ENCODE peak calls at places on chromosomes 1 and 21, in eight cellular contexts. One of them, this sample, is unnamed.

GRCh38 chr1:104156804-104157203 is 407.1 kb downstream of the AMY1C start:
- DNase-seq in pancreas: no peak
- DNase-seq in body of pancreas: no peak
- DNase-seq in cardiac muscle cell: no peak
- DNase-seq in uterus: no peak
- DNase-seq in left ventricle myocardium inferior: no peak
- DNase-seq in prostate gland: no peak
- DNase-seq in aorta: no peak
- DNase-seq in this sample: no peak

GRCh38 chr1:53048960-53049573 is 12.9 kb upstream of the PODN start:
- DNase-seq in pancreas: no peak
- DNase-seq in left ventricle myocardium inferior: no peak
- DNase-seq in aorta: no peak
- DNase-seq in prostate gland: no peak
- DNase-seq in cardiac muscle cell: no peak
- DNase-seq in uterus: no peak
- DNase-seq in body of pancreas: no peak
- DNase-seq in this sample: no peak

GRCh38 chr1:161840363-161840762 is 74.2 kb downstream of the ATF6 start:
- DNase-seq in cardiac muscle cell: no peak
- DNase-seq in prostate gland: no peak
- DNase-seq in body of pancreas: no peak
- DNase-seq in aorta: no peak
- DNase-seq in uterus: no peak
- DNase-seq in left ventricle myocardium inferior: no peak
- DNase-seq in pancreas: no peak
- DNase-seq in this sample: no peak

GRCh38 chr1:172340520-172340919 is 80.0 kb upstream of the C1orf105 start:
- DNase-seq in uterus: no peak
- DNase-seq in aorta: no peak
- DNase-seq in prostate gland: no peak
- DNase-seq in left ventricle myocardium inferior: no peak
- DNase-seq in cardiac muscle cell: no peak
- DNase-seq in pancreas: no peak
- DNase-seq in body of pancreas: no peak
- DNase-seq in this sample: no peak

GRCh38 chr1:231240531-231240882 is 505 bp upstream of the GNPAT start:
- DNase-seq in prostate gland: no peak
- DNase-seq in body of pancreas: no peak
- DNase-seq in pancreas: no peak
- DNase-seq in cardiac muscle cell: no peak
- DNase-seq in left ventricle myocardium inferior: no peak
- DNase-seq in uterus: no peak
- DNase-seq in aorta: no peak
- DNase-seq in this sample: no peak

GRCh38 chr1:12566484-12567287 is 51.3 kb downstream of the DHRS3 start:
- DNase-seq in cardiac muscle cell: no peak
- DNase-seq in aorta: no peak
- DNase-seq in uterus: no peak
- DNase-seq in left ventricle myocardium inferior: no peak
- DNase-seq in pancreas: no peak
- DNase-seq in prostate gland: no peak
- DNase-seq in body of pancreas: no peak
- DNase-seq in this sample: no peak

GRCh38 chr1:47444578-47445465 is 7.0 kb downstream of the FOXD2 start:
- DNase-seq in aorta: peak; percentile 82
- DNase-seq in left ventricle myocardium inferior: no peak
- DNase-seq in pancreas: no peak
- DNase-seq in body of pancreas: peak; percentile 18
- DNase-seq in cardiac muscle cell: peak; percentile 21
- DNase-seq in uterus: no peak
- DNase-seq in prostate gland: no peak
- DNase-seq in this sample: no peak

GRCh38 chr1:187646536-187647128 is 817.9 kb downstream of the PLA2G4A start:
- DNase-seq in prostate gland: no peak
- DNase-seq in cardiac muscle cell: no peak
- DNase-seq in aorta: no peak
- DNase-seq in pancreas: no peak
- DNase-seq in body of pancreas: no peak
- DNase-seq in uterus: no peak
- DNase-seq in left ventricle myocardium inferior: no peak
- DNase-seq in this sample: no peak

GRCh38 chr1:180217021-180217420 is 13.0 kb upstream of the LHX4 start:
- DNase-seq in aorta: no peak
- DNase-seq in left ventricle myocardium inferior: no peak
- DNase-seq in body of pancreas: no peak
- DNase-seq in cardiac muscle cell: no peak
- DNase-seq in prostate gland: no peak
- DNase-seq in pancreas: no peak
- DNase-seq in uterus: no peak
- DNase-seq in this sample: no peak

GRCh38 chr1:91807921-91808620 is 77.9 kb downstream of the TGFBR3 start:
- DNase-seq in aorta: no peak
- DNase-seq in cardiac muscle cell: peak; percentile 41
- DNase-seq in pancreas: no peak
- DNase-seq in body of pancreas: no peak
- DNase-seq in left ventricle myocardium inferior: no peak
- DNase-seq in uterus: no peak
- DNase-seq in prostate gland: no peak
- DNase-seq in this sample: no peak

GRCh38 chr1:186194107-186194756 is 180.8 kb downstream of the TPR start:
- DNase-seq in aorta: no peak
- DNase-seq in cardiac muscle cell: no peak
- DNase-seq in prostate gland: no peak
- DNase-seq in pancreas: no peak
- DNase-seq in body of pancreas: no peak
- DNase-seq in left ventricle myocardium inferior: no peak
- DNase-seq in uterus: no peak
- DNase-seq in this sample: no peak

GRCh38 chr21:31088196-31088751 is 50.0 kb upstream of the KRTAP19-8 start:
- DNase-seq in cardiac muscle cell: no peak
- DNase-seq in prostate gland: no peak
- DNase-seq in body of pancreas: no peak
- DNase-seq in pancreas: no peak
- DNase-seq in left ventricle myocardium inferior: no peak
- DNase-seq in aorta: no peak
- DNase-seq in uterus: no peak
- DNase-seq in this sample: no peak

GRCh38 chr21:34815831-34816700 is 147.3 kb downstream of the CLIC6 start:
- DNase-seq in aorta: no peak
- DNase-seq in uterus: no peak
- DNase-seq in pancreas: no peak
- DNase-seq in left ventricle myocardium inferior: no peak
- DNase-seq in cardiac muscle cell: no peak
- DNase-seq in body of pancreas: no peak
- DNase-seq in prostate gland: no peak
- DNase-seq in this sample: no peak

GRCh38 chr1:228085287-228085926 is 2.9 kb downstream of the ARF1 start:
- DNase-seq in body of pancreas: no peak
- DNase-seq in prostate gland: no peak
- DNase-seq in pancreas: no peak
- DNase-seq in left ventricle myocardium inferior: peak; percentile 21
- DNase-seq in cardiac muscle cell: peak; percentile 90
- DNase-seq in aorta: peak; percentile 49
- DNase-seq in uterus: no peak
- DNase-seq in this sample: no peak

GRCh38 chr1:37035014-37035686 is 835 bp upstream of the GRIK3 start:
- DNase-seq in aorta: no peak
- DNase-seq in body of pancreas: no peak
- DNase-seq in cardiac muscle cell: no peak
- DNase-seq in uterus: no peak
- DNase-seq in pancreas: no peak
- DNase-seq in left ventricle myocardium inferior: no peak
- DNase-seq in prostate gland: no peak
- DNase-seq in this sample: no peak

GRCh38 chr1:37034301-37035013 is at the start of gene GRIK3:
- DNase-seq in left ventricle myocardium inferior: no peak
- DNase-seq in cardiac muscle cell: no peak
- DNase-seq in uterus: no peak
- DNase-seq in prostate gland: no peak
- DNase-seq in pancreas: no peak
- DNase-seq in aorta: no peak
- DNase-seq in body of pancreas: no peak
- DNase-seq in this sample: no peak

GRCh38 chr1:37031871-37032270 is 2.4 kb downstream of the GRIK3 start:
- DNase-seq in left ventricle myocardium inferior: no peak
- DNase-seq in uterus: no peak
- DNase-seq in pancreas: no peak
- DNase-seq in prostate gland: no peak
- DNase-seq in cardiac muscle cell: no peak
- DNase-seq in body of pancreas: no peak
- DNase-seq in aorta: no peak
- DNase-seq in this sample: no peak

GRCh38 chr1:37032660-37033354 is 1.5 kb downstream of the GRIK3 start:
- DNase-seq in cardiac muscle cell: no peak
- DNase-seq in body of pancreas: no peak
- DNase-seq in aorta: no peak
- DNase-seq in prostate gland: no peak
- DNase-seq in uterus: no peak
- DNase-seq in pancreas: no peak
- DNase-seq in left ventricle myocardium inferior: no peak
- DNase-seq in this sample: no peak

DNA sequence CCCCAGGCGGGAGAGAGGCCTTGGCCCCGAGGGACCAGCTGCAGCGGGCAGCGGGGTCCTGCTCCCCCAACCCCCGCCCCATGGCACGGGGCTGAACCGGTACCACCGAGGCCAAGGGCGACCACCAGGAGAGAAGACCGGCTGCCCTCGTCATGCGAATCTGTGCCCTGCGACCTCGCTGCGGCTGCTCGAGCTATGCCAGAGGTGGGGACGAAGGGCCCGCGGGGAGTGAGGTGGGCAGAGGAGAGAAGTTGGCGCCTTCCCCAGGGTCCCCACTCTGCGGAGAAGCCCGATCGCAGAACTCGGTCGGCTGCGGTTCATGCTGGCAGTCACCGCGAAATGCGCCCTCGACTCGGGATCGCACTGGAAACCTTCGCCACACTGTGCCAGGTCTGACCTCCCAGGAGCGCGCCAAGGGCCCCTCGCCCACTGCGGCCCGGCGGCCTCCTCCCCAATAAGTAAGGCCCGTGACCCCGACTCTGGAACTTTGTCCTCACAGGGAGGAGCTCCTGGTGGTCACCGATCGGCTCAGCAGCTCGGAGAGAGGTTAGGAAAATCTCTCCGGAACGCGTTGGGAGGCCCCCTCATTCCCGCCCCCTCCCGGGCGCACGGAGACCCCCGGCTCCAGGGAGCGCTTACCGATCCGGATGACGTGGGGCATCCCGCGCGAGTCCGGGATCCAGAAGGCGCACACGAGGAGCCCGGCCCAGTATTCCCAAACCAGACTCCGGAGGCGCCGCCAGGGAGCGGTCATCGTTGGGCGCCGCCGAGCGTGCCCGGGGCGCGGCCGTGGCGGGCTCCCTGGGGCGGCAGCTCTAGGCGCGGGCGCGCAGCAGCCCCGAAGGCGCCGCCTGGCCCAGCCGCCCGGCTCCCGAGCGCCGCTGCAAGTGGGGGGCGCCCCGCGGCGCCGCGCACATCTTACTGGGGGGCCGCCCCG is 692 bp downstream of the GRIK3 start:
- DNase-seq in pancreas: no peak
- DNase-seq in left ventricle myocardium inferior: no peak
- DNase-seq in uterus: no peak
- DNase-seq in prostate gland: no peak
- DNase-seq in body of pancreas: no peak
- DNase-seq in aorta: no peak
- DNase-seq in cardiac muscle cell: no peak
- DNase-seq in this sample: no peak
- H3K27me3 ChIP-seq in pancreas: no peaks in the 10 kb centered on the region
- H3K27me3 ChIP-seq in left ventricle myocardium inferior: peaks cover 100% of the 10 kb centered on the region
- H3K27me3 ChIP-seq in uterus: no peaks in the 10 kb centered on the region
- H3K27me3 ChIP-seq in prostate gland: peaks cover 58% of the 10 kb centered on the region
- H3K27me3 ChIP-seq in body of pancreas: no peaks in the 10 kb centered on the region
- H3K27me3 ChIP-seq in aorta: no peaks in the 10 kb centered on the region
- H3K27me3 ChIP-seq in cardiac muscle cell: peaks cover 100% of the 10 kb centered on the region
- H3K27me3 ChIP-seq in this sample: peaks cover 37% of the 10 kb centered on the region

GRCh38 chr1:67493148-67493547 is 62.9 kb upstream of the SERBP1 start:
- DNase-seq in uterus: no peak
- DNase-seq in left ventricle myocardium inferior: no peak
- DNase-seq in body of pancreas: no peak
- DNase-seq in aorta: no peak
- DNase-seq in pancreas: no peak
- DNase-seq in prostate gland: no peak
- DNase-seq in cardiac muscle cell: no peak
- DNase-seq in this sample: no peak
- H3K4me1 ChIP-seq in uterus: no peaks in the 10 kb centered on the region
- H3K4me1 ChIP-seq in left ventricle myocardium inferior: no peaks in the 10 kb centered on the region
- H3K4me1 ChIP-seq in body of pancreas: no peaks in the 10 kb centered on the region
- H3K4me1 ChIP-seq in aorta: no peaks in the 10 kb centered on the region
- H3K4me1 ChIP-seq in pancreas: no peaks in the 10 kb centered on the region
- H3K4me1 ChIP-seq in prostate gland: no peaks in the 10 kb centered on the region
- H3K4me1 ChIP-seq in cardiac muscle cell: no peaks in the 10 kb centered on the region
- H3K4me1 ChIP-seq in this sample: no peaks in the 10 kb centered on the region

GRCh38 chr21:45990049-45990711 is 8.6 kb downstream of the COL6A1 start:
- DNase-seq in body of pancreas: peak; percentile 6
- DNase-seq in left ventricle myocardium inferior: no peak
- DNase-seq in aorta: peak; percentile 70
- DNase-seq in pancreas: no peak
- DNase-seq in cardiac muscle cell: no peak
- DNase-seq in prostate gland: no peak
- DNase-seq in uterus: peak; percentile 17
- DNase-seq in this sample: no peak
- H3K4me3 ChIP-seq in body of pancreas: no peak overlapping the region
- H3K4me3 ChIP-seq in left ventricle myocardium inferior: no peak overlapping the region
- H3K4me3 ChIP-seq in aorta: no peak overlapping the region
- H3K4me3 ChIP-seq in pancreas: no peak overlapping the region
- H3K4me3 ChIP-seq in cardiac muscle cell: no peak overlapping the region
- H3K4me3 ChIP-seq in prostate gland: no peak overlapping the region
- H3K4me3 ChIP-seq in uterus: no peak overlapping the region
- H3K4me3 ChIP-seq in this sample: no peak overlapping the region

DNA sequence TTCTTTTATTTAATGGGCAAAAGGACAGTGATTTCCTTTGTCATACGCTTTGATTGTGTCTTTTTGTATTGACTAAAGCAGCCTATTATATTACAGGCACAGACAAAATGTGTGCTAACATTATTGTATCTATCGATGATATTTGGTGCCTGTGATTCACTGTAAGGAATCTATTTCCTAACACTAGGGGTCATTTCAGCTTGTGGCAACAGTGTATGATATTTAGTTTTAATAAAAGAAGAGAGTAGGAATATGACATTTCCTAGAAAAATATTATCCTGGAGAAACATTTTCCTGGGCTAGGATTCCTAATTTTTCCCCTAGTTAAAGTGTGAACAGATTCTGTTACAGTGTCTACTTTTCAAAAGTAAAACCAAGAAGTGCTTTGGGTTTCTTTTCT is 42.8 kb downstream of the TYW3 start:
- DNase-seq in cardiac muscle cell: no peak
- DNase-seq in prostate gland: no peak
- DNase-seq in body of pancreas: no peak
- DNase-seq in aorta: no peak
- DNase-seq in uterus: no peak
- DNase-seq in pancreas: no peak
- DNase-seq in left ventricle myocardium inferior: no peak
- DNase-seq in this sample: no peak
- H3K27me3 ChIP-seq in cardiac muscle cell: no peaks in the 10 kb centered on the region
- H3K27me3 ChIP-seq in prostate gland: no peaks in the 10 kb centered on the region
- H3K27me3 ChIP-seq in body of pancreas: no peaks in the 10 kb centered on the region
- H3K27me3 ChIP-seq in aorta: no peaks in the 10 kb centered on the region
- H3K27me3 ChIP-seq in uterus: no peaks in the 10 kb centered on the region
- H3K27me3 ChIP-seq in pancreas: no peaks in the 10 kb centered on the region
- H3K27me3 ChIP-seq in left ventricle myocardium inferior: peaks cover 40% of the 10 kb centered on the region
- H3K27me3 ChIP-seq in this sample: no peaks in the 10 kb centered on the region